ENCODE peak calls at places on chromosomes 3 and 15, in nine cellular contexts. S is body of pancreas, L is tibial nerve, T is testis, G is heart left ventricle, Z is suprapubic skin, D is transverse colon, A is IMR-90, E is stomach. V is an unnamed sample.

GRCh38 chr3:132538072-132538471 is 59.0 kb upstream of the ACKR4 start:
- DNase-seq in G (no peak), S (no peak), L (no peak), T (no peak), E (no peak), A (no peak), D (no peak), Z (no peak), V (no peak)

GRCh38 chr3:151226088-151226563 is 23.1 kb upstream of the GPR171 start:
- DNase-seq in A (peak; percentile 92), G (no peak), D (no peak), T (no peak), E (no peak), S (no peak), L (no peak), Z (no peak), V (peak; percentile 39)

GRCh38 chr3:148203263-148204010 is 494.3 kb upstream of the AGTR1 start:
- DNase-seq in Z (no peak), T (no peak), A (peak; percentile 5), L (no peak), E (no peak), S (no peak), G (no peak), D (no peak), V (no peak)

GRCh38 chr15:53251998-53252397 is 461.9 kb upstream of the ONECUT1 start:
- DNase-seq in G (no peak), A (no peak), Z (no peak), L (no peak), T (no peak), D (no peak), E (no peak), S (peak; percentile 21), V (no peak)

GRCh38 chr3:53464424-53464823 is 30.0 kb upstream of the CACNA1D start:
- DNase-seq in L (no peak), T (no peak), D (no peak), G (no peak), Z (no peak), E (no peak), S (peak; percentile 33), A (no peak), V (no peak)

GRCh38 chr3:117660941-117661635 is 951.5 kb downstream of the TUSC7 start:
- DNase-seq in D (no peak), E (no peak), S (no peak), T (no peak), A (peak; percentile 80), L (no peak), Z (no peak), G (no peak), V (no peak)

GRCh38 chr15:74289671-74290070 is 53.5 kb downstream of the CCDC33 start:
- DNase-seq in G (no peak), Z (no peak), T (no peak), S (no peak), A (no peak), E (no peak), D (no peak), L (no peak), V (no peak)

GRCh38 chr3:175073209-175073905 is 214.2 kb downstream of the NAALADL2 start:
- DNase-seq in S (no peak), L (no peak), T (no peak), G (no peak), D (no peak), E (no peak), Z (no peak), A (no peak), V (no peak)

GRCh38 chr15:48469271-48469670 is 138.0 kb downstream of the DUT start:
- DNase-seq in L (no peak), E (no peak), T (no peak), G (no peak), S (no peak), A (no peak), Z (no peak), D (no peak), V (no peak)

GRCh38 chr3:28786446-28786845 is 437.8 kb upstream of the AZI2 start:
- DNase-seq in E (no peak), D (no peak), A (no peak), Z (no peak), S (no peak), G (no peak), T (no peak), L (no peak), V (no peak)

GRCh38 chr15:79970921-79971434 is at the start of gene BCL2A1:
- DNase-seq in G (no peak), Z (no peak), D (peak; percentile 17), A (peak; percentile 96), S (no peak), T (peak; percentile 28), L (peak; percentile 28), E (peak; percentile 29), V (no peak)

GRCh38 chr3:152977356-152977755 is 142.4 kb downstream of the P2RY1 start:
- DNase-seq in L (no peak), D (no peak), Z (no peak), A (no peak), T (no peak), E (no peak), G (no peak), S (no peak), V (no peak)

GRCh38 chr3:159919873-159920272 is 68.8 kb upstream of the IL12A start:
- DNase-seq in T (no peak), G (no peak), D (no peak), Z (no peak), L (no peak), A (peak; percentile 63), S (no peak), E (no peak), V (no peak)

GRCh38 chr3:197466586-197467399 is 89.0 kb downstream of the BDH1 start:
- DNase-seq in A (peak; percentile 72), E (no peak), Z (no peak), L (no peak), G (no peak), D (no peak), T (peak; percentile 59), S (no peak), V (no peak)

GRCh38 chr3:179297971-179298725 is 24.7 kb upstream of the ZNF639 start:
- DNase-seq in G (no peak), A (peak; percentile 13), T (no peak), L (no peak), Z (no peak), S (no peak), D (no peak), E (no peak), V (no peak)

GRCh38 chr3:124772081-124772831 is 42.0 kb downstream of the UMPS start:
- DNase-seq in G (peak; percentile 73), L (peak; percentile 39), T (peak; percentile 80), S (no peak), E (no peak), A (peak; percentile 70), Z (no peak), D (no peak), V (peak; percentile 30)

GRCh38 chr3:154228561-154229216 is 95.6 kb downstream of the DHX36 start:
- DNase-seq in Z (no peak), S (no peak), E (no peak), T (no peak), A (peak; percentile 51), G (no peak), L (no peak), D (no peak), V (no peak)

GRCh38 chr3:187112934-187113793 is 26.1 kb downstream of the RPL39L start:
- DNase-seq in E (no peak), D (no peak), Z (no peak), G (no peak), T (no peak), A (peak; percentile 48), S (no peak), L (peak; percentile 41), V (no peak)

GRCh38 chr3:78868570-78868969 is 899.2 kb downstream of the ROBO1 start:
- DNase-seq in A (no peak), E (no peak), G (no peak), L (no peak), S (no peak), D (no peak), T (no peak), Z (no peak), V (no peak)

GRCh38 chr3:94246136-94246535 is 183.3 kb downstream of the NSUN3 start:
- DNase-seq in D (no peak), L (no peak), S (no peak), A (no peak), E (no peak), T (no peak), Z (no peak), G (no peak), V (no peak)

GRCh38 chr15:75868019-75868418 is 24.8 kb downstream of the UBE2Q2 start:
- DNase-seq in T (no peak), E (no peak), G (no peak), A (peak; percentile 30), D (no peak), Z (no peak), L (no peak), S (no peak), V (no peak)

GRCh38 chr15:78761020-78761419 is 50.2 kb downstream of the ADAMTS7 start:
- DNase-seq in G (peak; percentile 26), T (no peak), L (peak; percentile 1), S (no peak), E (no peak), Z (peak; percentile 54), A (no peak), D (no peak), V (peak; percentile 0)
- H3K4me1 ChIP-seq in G (peaks cover 56% of the 10 kb centered on the region), T (peaks cover 12% of the 10 kb centered on the region), L (peaks cover 19% of the 10 kb centered on the region), S (peaks cover 11% of the 10 kb centered on the region), E (peaks cover 29% of the 10 kb centered on the region), Z (peaks cover 61% of the 10 kb centered on the region), A (peaks cover 18% of the 10 kb centered on the region), D (peaks cover 6% of the 10 kb centered on the region), V (peaks cover 28% of the 10 kb centered on the region)

DNA sequence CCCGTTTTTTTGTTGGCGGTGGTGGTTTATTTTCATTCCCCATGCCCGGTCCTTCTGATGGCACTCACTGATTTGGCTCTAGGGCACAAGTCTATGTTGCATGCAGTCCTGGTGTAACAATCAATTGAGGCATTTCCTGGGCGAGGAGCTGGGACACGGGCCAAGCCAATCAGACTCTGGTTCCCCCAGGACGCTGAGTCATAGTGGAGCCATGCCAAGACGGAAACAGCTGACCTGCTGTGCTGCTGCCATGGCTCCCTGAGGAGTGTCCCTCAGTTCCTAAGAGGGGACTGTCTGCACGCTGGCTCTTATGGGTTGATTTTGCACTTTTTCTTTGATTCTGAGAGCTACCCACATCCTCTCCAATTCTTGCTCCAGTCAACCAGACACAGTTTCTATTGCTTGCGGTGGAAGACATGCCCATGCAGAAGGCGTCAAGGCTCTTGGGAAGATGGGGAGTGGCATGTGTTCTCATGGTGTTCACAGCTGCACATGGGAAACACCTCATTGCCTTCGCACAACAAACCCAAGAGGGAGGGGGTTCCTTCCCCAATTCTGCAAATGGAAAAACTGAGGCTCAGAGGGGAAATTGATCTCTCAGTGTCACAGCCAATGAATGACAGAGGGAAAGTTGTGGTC is 28.4 kb upstream of the ALDH1L1 start:
- DNase-seq in D (peak; percentile 85), S (peak; percentile 92), E (peak; percentile 84), A (peak; percentile 89), Z (peak; percentile 81), T (peak; percentile 51), L (peak; percentile 66), G (peak; percentile 91), V (peak; percentile 82)
- TF ChIP-seq POLR2A in D (no peak), S (no peak), E (no peak), A (no peak), Z (no peak), T (no peak), L (no peak), G (no peak), V (no peak)

GRCh38 chr3:65617209-65617608 is 421.5 kb downstream of the MAGI1 start:
- DNase-seq in E (no peak), L (no peak), A (no peak), S (no peak), Z (no peak), G (no peak), D (no peak), T (no peak), V (no peak)
- H3K27ac ChIP-seq in E (no peak overlapping the region), L (no peak overlapping the region), A (no peak overlapping the region), S (no peak overlapping the region), Z (no peak overlapping the region), G (peak overlapping the region; percentile 24), D (no peak overlapping the region), T (no peak overlapping the region), V (no peak overlapping the region)

GRCh38 chr3:8503871-8504610 is 2.4 kb downstream of the LMCD1 start:
- DNase-seq in L (no peak), T (no peak), D (no peak), A (no peak), G (no peak), S (no peak), Z (no peak), E (no peak), V (no peak)
- H3K4me1 ChIP-seq in L (peaks cover 16% of the 10 kb centered on the region), T (peaks cover 61% of the 10 kb centered on the region), D (peaks cover 13% of the 10 kb centered on the region), A (peaks cover 28% of the 10 kb centered on the region), G (peaks cover 90% of the 10 kb centered on the region), S (peaks cover 59% of the 10 kb centered on the region), Z (peaks cover 59% of the 10 kb centered on the region), E (peaks cover 26% of the 10 kb centered on the region), V (peaks cover 70% of the 10 kb centered on the region)